ENCODE peak calls at places on chromosomes 5 and 9, in eight cellular contexts. X is NCI-H1092 treated with DMSO at 0.1 percent for 48 hours; B is left lung; F is GM20000; N is RPMI7951; G is AG04449; O is stimulated activated CD8-positive, alpha-beta memory T cell treated with anti-CD3 and anti-CD28 coated beads, Interleukin-4, amount 100 ng/mL, for 4 hours; Z is activated naive CD8-positive, alpha-beta T cell treated with anti-CD3 and anti-CD28 coated beads, Interleukin-2, amount 50 U/mL, for 24 hours. T is an unnamed sample.

GRCh38 chr9:73847536-73847935 is 649.6 kb upstream of the RORB start:
- DNase-seq in X (no peak), B (no peak), F (no peak), N (no peak), G (no peak), O (no peak), Z (no peak), T (no peak)

GRCh38 chr5:92599217-92599810 is 981.7 kb downstream of the NR2F1-AS1 start:
- DNase-seq in X (peak), B (no peak), F (no peak), N (no peak), G (no peak), O (no peak), Z (no peak), T (no peak)

GRCh38 chr9:38153910-38154291 is 84.9 kb upstream of the SHB start:
- DNase-seq in X (no peak), B (no peak), F (no peak), N (no peak), G (no peak), O (no peak), Z (no peak), T (no peak)

GRCh38 chr9:97572196-97572891 is 60.8 kb downstream of the TSTD2 start:
- DNase-seq in X (no peak), B (no peak), F (no peak), N (no peak), G (no peak), O (no peak), Z (no peak), T (no peak)

GRCh38 chr9:122402403-122403268 is 31.8 kb downstream of the PTGS1 start:
- DNase-seq in X (no peak), B (no peak), F (peak), N (peak), G (peak), O (no peak), Z (peak), T (no peak)

GRCh38 chr9:117549444-117549843 is 134.6 kb upstream of the ASTN2 start:
- DNase-seq in X (no peak), B (no peak), F (no peak), N (no peak), G (no peak), O (no peak), Z (no peak), T (no peak)

GRCh38 chr9:1876891-1877496 is 138.2 kb upstream of the SMARCA2 start:
- DNase-seq in X (no peak), B (no peak), F (no peak), N (no peak), G (no peak), O (no peak), Z (no peak), T (no peak)

GRCh38 chr9:131309526-131310276 is 20.2 kb downstream of the PLPP7 start:
- DNase-seq in X (no peak), B (no peak), F (no peak), N (no peak), G (no peak), O (no peak), Z (no peak), T (no peak)

GRCh38 chr5:172953776-172954189 is 5.4 kb upstream of the RPL26L1 start:
- DNase-seq in X (no peak), B (no peak), F (no peak), N (peak), G (peak), O (no peak), Z (no peak), T (no peak)